ENCODE peak calls at places on chromosome 1, in eight cellular contexts. O is NCI-H774, R is trophoblast cell, Q is T follicular helper cell, E is NCI-H1694 treated with DMSO at 0.1 percent for 48 hours, W is T-helper 17 cell, V is fibroblast of the conjunctiva, Y is NT2/D1. F is an unnamed sample.

GRCh38 chr1:150072959-150073358 is 5.4 kb downstream of the VPS45 start:
- DNase-seq in O (no peak), R (peak; percentile 26), Q (no peak), E (peak; percentile 74), W (no peak), V (peak; percentile 13), Y (no peak), F (no peak)

GRCh38 chr1:84985365-84985764 is 11.5 kb downstream of the MCOLN2 start:
- DNase-seq in O (peak; percentile 11), R (no peak), Q (no peak), E (no peak), W (no peak), V (no peak), Y (no peak), F (no peak)

GRCh38 chr1:186104459-186104858 is 270.6 kb downstream of the TPR start:
- DNase-seq in O (no peak), R (no peak), Q (no peak), E (no peak), W (no peak), V (no peak), Y (no peak), F (no peak)

GRCh38 chr1:155010211-155010918 is 7.8 kb downstream of the ZBTB7B start:
- DNase-seq in O (no peak), R (no peak), Q (no peak), E (no peak), W (no peak), V (no peak), Y (no peak), F (no peak)

GRCh38 chr1:74053407-74053806 is 144.6 kb downstream of the LRRIQ3 start:
- DNase-seq in O (no peak), R (no peak), Q (no peak), E (no peak), W (no peak), V (no peak), Y (no peak), F (no peak)

GRCh38 chr1:117275055-117275454 is 64.3 kb upstream of the VTCN1 start:
- DNase-seq in O (no peak), R (no peak), Q (no peak), E (no peak), W (no peak), V (no peak), Y (no peak), F (no peak)

GRCh38 chr1:218823291-218823900 is 350.3 kb upstream of the LYPLAL1 start:
- DNase-seq in O (no peak), R (peak; percentile 87), Q (no peak), E (no peak), W (no peak), V (peak; percentile 57), Y (no peak), F (no peak)

GRCh38 chr1:154404984-154405761 is at the start of gene IL6R:
- DNase-seq in O (no peak), R (peak; percentile 100), Q (peak; percentile 62), E (peak; percentile 37), W (peak; percentile 74), V (peak; percentile 79), Y (peak; percentile 76), F (no peak)

GRCh38 chr1:181423301-181423918 is 59.9 kb upstream of the CACNA1E start:
- DNase-seq in O (peak; percentile 32), R (peak; percentile 62), Q (peak; percentile 6), E (peak; percentile 67), W (no peak), V (peak; percentile 6), Y (peak; percentile 46), F (peak; percentile 27)

GRCh38 chr1:207996632-207997031 is 85.7 kb upstream of the CD34 start:
- DNase-seq in O (no peak), R (no peak), Q (no peak), E (no peak), W (no peak), V (no peak), Y (no peak), F (no peak)

GRCh38 chr1:27601771-27602509 is 2.0 kb downstream of the AHDC1 start:
- DNase-seq in O (no peak), R (peak; percentile 21), Q (no peak), E (no peak), W (no peak), V (no peak), Y (no peak), F (no peak)

GRCh38 chr1:229557214-229557850 is 1.2 kb downstream of the ABCB10 start:
- DNase-seq in O (no peak), R (no peak), Q (no peak), E (no peak), W (no peak), V (no peak), Y (no peak), F (no peak)

GRCh38 chr1:78387872-78388271 is 102.9 kb upstream of the PTGFR start:
- DNase-seq in O (no peak), R (no peak), Q (no peak), E (no peak), W (no peak), V (no peak), Y (no peak), F (no peak)

GRCh38 chr1:203995228-203995627 is 77.7 kb upstream of the SOX13 start:
- DNase-seq in O (no peak), R (no peak), Q (no peak), E (no peak), W (no peak), V (no peak), Y (no peak), F (no peak)

GRCh38 chr1:63634471-63634870 is 41.3 kb downstream of the PGM1 start:
- DNase-seq in O (no peak), R (no peak), Q (no peak), E (no peak), W (no peak), V (no peak), Y (no peak), F (no peak)

GRCh38 chr1:145959957-145960467 is 2.2 kb upstream of the LIX1L start:
- DNase-seq in O (no peak), R (no peak), Q (no peak), E (no peak), W (no peak), V (no peak), Y (no peak), F (no peak)

GRCh38 chr1:230048322-230048721 is 18.7 kb upstream of the GALNT2 start:
- DNase-seq in O (no peak), R (peak; percentile 67), Q (no peak), E (no peak), W (no peak), V (no peak), Y (no peak), F (no peak)

GRCh38 chr1:161933592-161934277 is 89.9 kb downstream of the OLFML2B start:
- DNase-seq in O (no peak), R (no peak), Q (no peak), E (no peak), W (no peak), V (no peak), Y (no peak), F (no peak)

GRCh38 chr1:229769809-229770208 is 143.8 kb downstream of the URB2 start:
- DNase-seq in O (no peak), R (no peak), Q (no peak), E (no peak), W (no peak), V (no peak), Y (no peak), F (no peak)

GRCh38 chr1:240906477-240906876 is 294.5 kb upstream of the GREM2 start:
- DNase-seq in O (no peak), R (no peak), Q (no peak), E (peak; percentile 24), W (no peak), V (no peak), Y (no peak), F (no peak)

GRCh38 chr1:104294259-104294658 is 544.6 kb downstream of the AMY1C start:
- DNase-seq in O (no peak), R (no peak), Q (no peak), E (no peak), W (no peak), V (no peak), Y (no peak), F (no peak)

GRCh38 chr1:241525026-241525425 is 5.5 kb upstream of the FH start:
- DNase-seq in O (peak; percentile 15), R (no peak), Q (no peak), E (no peak), W (no peak), V (no peak), Y (no peak), F (no peak)

GRCh38 chr1:10803971-10804820 is 7.8 kb upstream of the CASZ1 start:
- DNase-seq in O (peak; percentile 18), R (no peak), Q (no peak), E (no peak), W (no peak), V (no peak), Y (no peak), F (no peak)

GRCh38 chr1:26909951-26910342 is 3.8 kb downstream of the NR0B2 start:
- DNase-seq in O (no peak), R (no peak), Q (no peak), E (no peak), W (no peak), V (no peak), Y (no peak), F (no peak)

GRCh38 chr1:25111706-25112105 is 120.6 kb downstream of the SYF2 start:
- DNase-seq in O (no peak), R (no peak), Q (no peak), E (no peak), W (no peak), V (no peak), Y (no peak), F (no peak)

GRCh38 chr1:110214454-110215404 is 4.6 kb downstream of the KCNC4 start:
- DNase-seq in O (no peak), R (no peak), Q (no peak), E (no peak), W (no peak), V (no peak), Y (no peak), F (no peak)

GRCh38 chr1:161139765-161140164 is 7.3 kb upstream of the DEDD start:
- DNase-seq in O (peak; percentile 5), R (peak; percentile 73), Q (no peak), E (peak; percentile 45), W (no peak), V (no peak), Y (no peak), F (no peak)